ENCODE peak calls at places on chromosomes 16 and 17, in six cellular contexts. G is GM12878, A is SK-N-SH, U is H1, P is HepG2, Z is K562. F is an unnamed sample.

GRCh38 chr17:65558683-65559311 is 2.7 kb downstream of the AXIN2 start:
- DNase-seq in G (no peak), A (peak), U (no peak), P (no peak), Z (no peak), F (no peak)

GRCh38 chr17:80524150-80524712 is 20.4 kb upstream of the RPTOR start:
- DNase-seq in G (no peak), A (peak), U (no peak), P (no peak), Z (no peak), F (no peak)

GRCh38 chr17:17700251-17700969 is 19.2 kb downstream of the RAI1 start:
- DNase-seq in G (no peak), A (no peak), U (peak), P (no peak), Z (no peak), F (no peak)

GRCh38 chr16:68995011-68995504 is 110.4 kb upstream of the HAS3 start:
- DNase-seq in G (no peak), A (peak), U (peak), P (peak), Z (no peak), F (no peak)

GRCh38 chr17:80382446-80382845 is 32.5 kb upstream of the ENDOV start:
- DNase-seq in G (no peak), A (peak), U (no peak), P (no peak), Z (no peak), F (no peak)

GRCh38 chr16:14263769-14264168 is 192.7 kb downstream of the MRTFB start:
- DNase-seq in G (no peak), A (no peak), U (no peak), P (no peak), Z (no peak), F (no peak)

GRCh38 chr17:47013341-47013740 is 34.3 kb upstream of the RPRML start:
- DNase-seq in G (no peak), A (no peak), U (no peak), P (no peak), Z (no peak), F (no peak)

GRCh38 chr17:13306310-13306962 is 288.6 kb upstream of the ELAC2 start:
- DNase-seq in G (no peak), A (peak), U (peak), P (peak), Z (peak), F (no peak)

GRCh38 chr17:68749742-68750562 is 148.8 kb upstream of the FAM20A start:
- DNase-seq in G (no peak), A (no peak), U (no peak), P (peak), Z (no peak), F (no peak)

GRCh38 chr17:40501499-40501911 is at the start of gene TNS4:
- DNase-seq in G (no peak), A (no peak), U (no peak), P (peak), Z (no peak), F (no peak)

GRCh38 chr17:68198931-68199836 is 48.7 kb upstream of the AMZ2 start:
- DNase-seq in G (no peak), A (peak), U (no peak), P (no peak), Z (no peak), F (no peak)

GRCh38 chr16:80208015-80208414 is 332.8 kb upstream of the DYNLRB2 start:
- DNase-seq in G (no peak), A (no peak), U (no peak), P (no peak), Z (no peak), F (no peak)

GRCh38 chr17:80432961-80433550 is 18.1 kb downstream of the ENDOV start:
- DNase-seq in G (no peak), A (no peak), U (no peak), P (no peak), Z (no peak), F (no peak)

GRCh38 chr17:43604549-43604948 is 57.2 kb downstream of the MEOX1 start:
- DNase-seq in G (no peak), A (no peak), U (no peak), P (no peak), Z (no peak), F (no peak)

DNA sequence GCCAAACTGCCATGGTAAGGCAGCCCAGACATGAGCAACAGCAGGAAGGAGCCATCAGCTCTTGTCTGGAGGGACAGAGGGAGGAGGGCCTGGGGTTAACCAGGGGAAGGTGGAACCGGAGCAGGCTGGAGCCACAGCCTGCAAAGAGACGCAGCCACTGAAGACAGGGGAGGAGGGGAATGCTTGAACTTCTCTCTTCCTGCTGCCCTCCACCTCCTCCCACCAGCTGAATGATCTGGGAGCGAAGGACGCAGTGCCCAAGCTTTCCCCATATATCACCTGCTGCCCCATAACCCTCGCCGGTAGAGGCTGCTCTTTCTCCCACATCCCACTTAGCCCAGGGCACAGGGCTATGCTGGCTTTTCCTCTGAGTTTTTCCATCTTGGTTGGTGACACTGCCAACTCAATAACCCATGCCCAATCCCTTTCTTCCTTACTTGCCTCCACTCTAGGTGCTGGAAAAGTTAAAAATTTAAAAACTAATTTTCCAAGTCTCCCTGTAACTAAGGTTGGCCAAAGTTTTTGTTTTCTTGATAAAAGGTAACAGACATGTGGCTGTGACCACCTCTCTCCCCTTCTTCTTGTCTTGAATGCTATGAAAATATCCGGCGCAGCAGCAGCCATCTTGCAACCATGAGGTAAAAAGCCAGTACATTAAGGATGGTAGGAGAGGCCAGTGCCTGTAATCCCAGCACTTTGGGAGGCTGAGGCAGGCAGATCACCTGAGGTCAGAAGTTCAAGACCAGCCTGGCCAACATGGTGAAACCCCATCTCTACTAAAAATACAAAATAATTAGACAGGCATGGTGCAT is 21.8 kb upstream of the CACNG4 start:
- DNase-seq in G (no peak), A (no peak), U (no peak), P (no peak), Z (no peak), F (no peak)
- TF ChIP-seq TAF1 in G (no peak), A (no peak), U (no peak), P (no peak), Z (no peak), F (no peak)

GRCh38 chr16:49856741-49857330 is 924 bp upstream of the ZNF423 start:
- DNase-seq in G (no peak), A (peak), U (no peak), P (peak), Z (peak), F (no peak)
- TF ChIP-seq POLR2AphosphoS5 in G (no peak), A (no peak), U (no peak), P (no peak), Z (no peak), F (no peak)

DNA sequence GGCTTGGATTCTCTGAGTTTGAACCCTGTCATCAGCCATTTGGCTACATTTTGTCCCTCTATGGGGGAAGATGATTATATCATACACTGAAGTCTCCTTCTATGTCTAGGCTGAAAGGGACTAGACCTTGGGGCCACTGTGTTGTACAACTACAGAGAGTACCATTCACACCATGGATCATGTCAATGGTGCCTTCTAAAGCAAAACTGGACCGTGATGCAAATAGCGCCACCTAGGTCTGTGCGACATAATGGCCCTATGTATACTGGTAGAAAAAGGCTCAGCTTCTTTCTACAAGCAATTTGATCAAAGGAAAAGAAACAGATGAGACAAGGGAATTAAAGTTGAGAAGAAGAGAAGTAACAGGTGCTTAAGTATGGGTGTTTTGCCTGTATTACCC is 100.7 kb downstream of the LYRM1 start:
- DNase-seq in G (no peak), A (peak), U (no peak), P (peak), Z (peak), F (no peak)
- TF ChIP-seq TAF1 in G (no peak), A (no peak), U (no peak), P (no peak), Z (no peak), F (no peak)

DNA sequence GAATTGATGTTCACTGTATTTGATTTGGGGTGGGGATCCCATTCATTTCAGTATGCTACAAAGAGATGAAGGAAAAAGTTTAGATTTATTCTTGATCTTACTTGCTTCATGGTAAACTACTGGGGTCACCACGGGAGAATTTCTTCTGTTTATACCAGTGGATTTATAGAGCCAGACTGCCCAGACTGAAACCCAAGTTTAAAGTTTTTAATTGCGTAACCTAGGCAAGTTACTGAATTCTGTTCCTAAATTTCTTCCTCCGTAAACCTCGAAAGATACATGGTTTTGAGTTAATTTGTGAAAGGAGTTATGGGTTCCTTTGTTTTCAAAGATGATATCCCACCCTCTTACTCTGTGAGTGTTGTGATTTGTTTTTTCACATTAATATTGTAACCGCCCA is 26.4 kb downstream of the PIGL start:
- DNase-seq in G (no peak), A (no peak), U (no peak), P (no peak), Z (no peak), F (no peak)
- TF ChIP-seq POLR2AphosphoS5 in G (no peak), A (no peak), U (no peak), P (no peak), Z (no peak), F (no peak)

F was measured in GM12892.